ENCODE peak calls at places on chromosomes 2 and 18, in eight cellular contexts. One of them, this sample, is unnamed.
A peak's percentile ranks its signal among the peaks of the same experiment; 100 is the strongest.

GRCh38 chr18:47683774-47684173 is 246.7 kb downstream of the SMAD2 start:
- DNase-seq in brain microvascular endothelial cell: no peak
- DNase-seq in IMR-90: no peak
- DNase-seq in body of pancreas: no peak
- DNase-seq in choroid plexus epithelial cell: no peak
- DNase-seq in HL-60: no peak
- DNase-seq in heart right ventricle: no peak
- DNase-seq in endothelial cell: no peak
- DNase-seq in this sample: no peak

GRCh38 chr2:167192833-167193232 is 304.6 kb downstream of the XIRP2 start:
- DNase-seq in brain microvascular endothelial cell: no peak
- DNase-seq in IMR-90: peak; percentile 22
- DNase-seq in body of pancreas: no peak
- DNase-seq in choroid plexus epithelial cell: peak; percentile 50
- DNase-seq in HL-60: no peak
- DNase-seq in heart right ventricle: no peak
- DNase-seq in endothelial cell: no peak
- DNase-seq in this sample: no peak

GRCh38 chr18:54956506-54956905 is 2.8 kb downstream of the CCDC68 start:
- DNase-seq in brain microvascular endothelial cell: no peak
- DNase-seq in IMR-90: no peak
- DNase-seq in body of pancreas: no peak
- DNase-seq in choroid plexus epithelial cell: no peak
- DNase-seq in HL-60: no peak
- DNase-seq in heart right ventricle: no peak
- DNase-seq in endothelial cell: no peak
- DNase-seq in this sample: no peak

GRCh38 chr18:51135795-51136194 is 61.7 kb downstream of the MEX3C start:
- DNase-seq in brain microvascular endothelial cell: no peak
- DNase-seq in IMR-90: no peak
- DNase-seq in body of pancreas: no peak
- DNase-seq in choroid plexus epithelial cell: no peak
- DNase-seq in HL-60: no peak
- DNase-seq in heart right ventricle: no peak
- DNase-seq in endothelial cell: no peak
- DNase-seq in this sample: no peak

GRCh38 chr2:142966281-142966680 is 88.8 kb downstream of the KYNU start:
- DNase-seq in brain microvascular endothelial cell: no peak
- DNase-seq in IMR-90: peak; percentile 43
- DNase-seq in body of pancreas: no peak
- DNase-seq in choroid plexus epithelial cell: no peak
- DNase-seq in HL-60: no peak
- DNase-seq in heart right ventricle: no peak
- DNase-seq in endothelial cell: no peak
- DNase-seq in this sample: no peak

GRCh38 chr2:136424112-136424511 is 306.2 kb upstream of the CXCR4 start:
- DNase-seq in brain microvascular endothelial cell: no peak
- DNase-seq in IMR-90: no peak
- DNase-seq in body of pancreas: no peak
- DNase-seq in choroid plexus epithelial cell: no peak
- DNase-seq in HL-60: no peak
- DNase-seq in heart right ventricle: no peak
- DNase-seq in endothelial cell: no peak
- DNase-seq in this sample: no peak

GRCh38 chr2:94956797-94957391 is 68.6 kb upstream of the MAL start:
- DNase-seq in brain microvascular endothelial cell: peak; percentile 38
- DNase-seq in IMR-90: peak; percentile 15
- DNase-seq in body of pancreas: peak; percentile 34
- DNase-seq in choroid plexus epithelial cell: peak; percentile 48
- DNase-seq in HL-60: peak; percentile 0
- DNase-seq in heart right ventricle: no peak
- DNase-seq in endothelial cell: peak; percentile 51
- DNase-seq in this sample: no peak

GRCh38 chr2:219457784-219458369 is 23.2 kb downstream of the SPEG start:
- DNase-seq in brain microvascular endothelial cell: no peak
- DNase-seq in IMR-90: no peak
- DNase-seq in body of pancreas: no peak
- DNase-seq in choroid plexus epithelial cell: no peak
- DNase-seq in HL-60: no peak
- DNase-seq in heart right ventricle: no peak
- DNase-seq in endothelial cell: no peak
- DNase-seq in this sample: no peak

GRCh38 chr2:42842418-42842817 is 50.0 kb upstream of the HAAO start:
- DNase-seq in brain microvascular endothelial cell: no peak
- DNase-seq in IMR-90: no peak
- DNase-seq in body of pancreas: no peak
- DNase-seq in choroid plexus epithelial cell: no peak
- DNase-seq in HL-60: no peak
- DNase-seq in heart right ventricle: no peak
- DNase-seq in endothelial cell: no peak
- DNase-seq in this sample: no peak

GRCh38 chr2:11799826-11800225 is 53.4 kb downstream of the LPIN1 start:
- DNase-seq in brain microvascular endothelial cell: no peak
- DNase-seq in IMR-90: no peak
- DNase-seq in body of pancreas: no peak
- DNase-seq in choroid plexus epithelial cell: no peak
- DNase-seq in HL-60: no peak
- DNase-seq in heart right ventricle: no peak
- DNase-seq in endothelial cell: no peak
- DNase-seq in this sample: no peak

GRCh38 chr2:158011055-158011771 is 90.5 kb upstream of the UPP2 start:
- DNase-seq in brain microvascular endothelial cell: no peak
- DNase-seq in IMR-90: no peak
- DNase-seq in body of pancreas: no peak
- DNase-seq in choroid plexus epithelial cell: peak; percentile 28
- DNase-seq in HL-60: no peak
- DNase-seq in heart right ventricle: no peak
- DNase-seq in endothelial cell: no peak
- DNase-seq in this sample: no peak

GRCh38 chr2:174772492-174772801 is 8.2 kb upstream of the CHRNA1 start:
- DNase-seq in brain microvascular endothelial cell: no peak
- DNase-seq in IMR-90: no peak
- DNase-seq in body of pancreas: no peak
- DNase-seq in choroid plexus epithelial cell: no peak
- DNase-seq in HL-60: no peak
- DNase-seq in heart right ventricle: no peak
- DNase-seq in endothelial cell: no peak
- DNase-seq in this sample: no peak

GRCh38 chr18:22391571-22392359 is 25.9 kb downstream of the CTAGE1 start:
- DNase-seq in brain microvascular endothelial cell: peak; percentile 98
- DNase-seq in IMR-90: peak; percentile 96
- DNase-seq in body of pancreas: no peak
- DNase-seq in choroid plexus epithelial cell: peak; percentile 91
- DNase-seq in HL-60: no peak
- DNase-seq in heart right ventricle: no peak
- DNase-seq in endothelial cell: no peak
- DNase-seq in this sample: no peak

GRCh38 chr2:238103465-238104070 is 3.4 kb downstream of the ESPNL start:
- DNase-seq in brain microvascular endothelial cell: no peak
- DNase-seq in IMR-90: no peak
- DNase-seq in body of pancreas: no peak
- DNase-seq in choroid plexus epithelial cell: no peak
- DNase-seq in HL-60: no peak
- DNase-seq in heart right ventricle: no peak
- DNase-seq in endothelial cell: no peak
- DNase-seq in this sample: peak; percentile 65

GRCh38 chr2:16666453-16666801 is 793 bp upstream of the CYRIA start:
- DNase-seq in brain microvascular endothelial cell: peak; percentile 55
- DNase-seq in IMR-90: peak; percentile 79
- DNase-seq in body of pancreas: no peak
- DNase-seq in choroid plexus epithelial cell: peak; percentile 87
- DNase-seq in HL-60: no peak
- DNase-seq in heart right ventricle: no peak
- DNase-seq in endothelial cell: no peak
- DNase-seq in this sample: no peak

GRCh38 chr2:120617055-120617454 is 118.6 kb upstream of the GLI2 start:
- DNase-seq in brain microvascular endothelial cell: no peak
- DNase-seq in IMR-90: no peak
- DNase-seq in body of pancreas: no peak
- DNase-seq in choroid plexus epithelial cell: no peak
- DNase-seq in HL-60: no peak
- DNase-seq in heart right ventricle: no peak
- DNase-seq in endothelial cell: no peak
- DNase-seq in this sample: no peak

GRCh38 chr2:15265889-15266288 is 295.2 kb downstream of the NBAS start:
- DNase-seq in brain microvascular endothelial cell: no peak
- DNase-seq in IMR-90: no peak
- DNase-seq in body of pancreas: no peak
- DNase-seq in choroid plexus epithelial cell: no peak
- DNase-seq in HL-60: no peak
- DNase-seq in heart right ventricle: no peak
- DNase-seq in endothelial cell: no peak
- DNase-seq in this sample: no peak

GRCh38 chr2:151973901-151974199 is 125.0 kb downstream of the CACNB4 start:
- DNase-seq in brain microvascular endothelial cell: peak; percentile 28
- DNase-seq in IMR-90: peak; percentile 29
- DNase-seq in body of pancreas: peak; percentile 2
- DNase-seq in choroid plexus epithelial cell: peak; percentile 41
- DNase-seq in HL-60: no peak
- DNase-seq in heart right ventricle: no peak
- DNase-seq in endothelial cell: peak; percentile 45
- DNase-seq in this sample: no peak

GRCh38 chr2:148604927-148605326 is 39.6 kb upstream of the EPC2 start:
- DNase-seq in brain microvascular endothelial cell: no peak
- DNase-seq in IMR-90: no peak
- DNase-seq in body of pancreas: no peak
- DNase-seq in choroid plexus epithelial cell: no peak
- DNase-seq in HL-60: no peak
- DNase-seq in heart right ventricle: no peak
- DNase-seq in endothelial cell: no peak
- DNase-seq in this sample: no peak

DNA sequence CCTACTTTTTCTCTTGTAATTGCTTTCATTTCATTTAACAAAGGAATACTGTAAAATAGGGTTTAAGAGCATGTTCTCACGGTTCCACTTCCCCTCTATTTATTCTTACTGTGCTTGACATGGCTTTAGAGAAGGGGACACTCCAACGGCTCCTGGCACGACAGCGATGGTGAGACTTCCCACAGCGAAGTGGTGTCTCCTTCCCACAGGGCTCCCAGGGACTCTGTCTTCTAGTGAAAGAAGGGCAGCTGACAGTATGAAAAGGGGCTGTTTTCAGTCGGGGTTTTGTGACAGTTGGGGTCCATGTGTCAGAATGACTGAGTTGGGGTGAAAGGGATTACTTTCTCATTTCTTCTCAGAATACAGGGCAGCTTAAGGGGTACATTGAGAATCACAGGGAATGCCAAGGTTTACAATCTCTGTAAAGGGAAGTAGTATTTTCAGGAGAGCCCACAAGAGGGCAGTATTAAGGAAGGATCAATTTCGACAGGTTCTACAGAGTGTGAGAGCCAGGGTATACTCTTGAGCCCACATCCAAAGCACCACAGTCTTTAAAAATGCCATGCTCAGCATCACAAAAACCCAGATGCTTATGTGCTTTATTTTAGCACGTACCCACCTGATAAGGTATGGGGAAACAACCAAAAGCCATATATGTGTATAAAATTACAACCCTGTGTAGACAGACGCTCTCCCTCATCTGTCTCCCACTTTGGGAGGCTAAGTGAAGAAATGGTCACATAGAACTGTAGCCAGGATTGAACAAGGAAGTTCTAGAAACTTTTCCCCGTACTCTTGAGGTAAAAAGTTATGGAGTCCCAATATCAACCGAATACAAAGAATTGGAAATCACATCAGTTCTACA is 31.3 kb upstream of the RAPGEF4 start:
- DNase-seq in brain microvascular endothelial cell: peak; percentile 50
- DNase-seq in IMR-90: peak; percentile 51
- DNase-seq in body of pancreas: peak; percentile 11
- DNase-seq in choroid plexus epithelial cell: peak; percentile 64
- DNase-seq in HL-60: no peak
- DNase-seq in heart right ventricle: no peak
- DNase-seq in endothelial cell: peak; percentile 49
- DNase-seq in this sample: no peak
- TF ChIP-seq CTCF in brain microvascular endothelial cell: peak; percentile 58
- TF ChIP-seq CTCF in IMR-90: peak; percentile 54
- TF ChIP-seq CTCF in body of pancreas: peak; percentile 39
- TF ChIP-seq CTCF in choroid plexus epithelial cell: peak; percentile 59
- TF ChIP-seq CTCF in HL-60: peak; percentile 43
- TF ChIP-seq CTCF in heart right ventricle: peak; percentile 63
- TF ChIP-seq CTCF in endothelial cell: peak; percentile 72
- TF ChIP-seq CTCF in this sample: peak; percentile 74

DNA sequence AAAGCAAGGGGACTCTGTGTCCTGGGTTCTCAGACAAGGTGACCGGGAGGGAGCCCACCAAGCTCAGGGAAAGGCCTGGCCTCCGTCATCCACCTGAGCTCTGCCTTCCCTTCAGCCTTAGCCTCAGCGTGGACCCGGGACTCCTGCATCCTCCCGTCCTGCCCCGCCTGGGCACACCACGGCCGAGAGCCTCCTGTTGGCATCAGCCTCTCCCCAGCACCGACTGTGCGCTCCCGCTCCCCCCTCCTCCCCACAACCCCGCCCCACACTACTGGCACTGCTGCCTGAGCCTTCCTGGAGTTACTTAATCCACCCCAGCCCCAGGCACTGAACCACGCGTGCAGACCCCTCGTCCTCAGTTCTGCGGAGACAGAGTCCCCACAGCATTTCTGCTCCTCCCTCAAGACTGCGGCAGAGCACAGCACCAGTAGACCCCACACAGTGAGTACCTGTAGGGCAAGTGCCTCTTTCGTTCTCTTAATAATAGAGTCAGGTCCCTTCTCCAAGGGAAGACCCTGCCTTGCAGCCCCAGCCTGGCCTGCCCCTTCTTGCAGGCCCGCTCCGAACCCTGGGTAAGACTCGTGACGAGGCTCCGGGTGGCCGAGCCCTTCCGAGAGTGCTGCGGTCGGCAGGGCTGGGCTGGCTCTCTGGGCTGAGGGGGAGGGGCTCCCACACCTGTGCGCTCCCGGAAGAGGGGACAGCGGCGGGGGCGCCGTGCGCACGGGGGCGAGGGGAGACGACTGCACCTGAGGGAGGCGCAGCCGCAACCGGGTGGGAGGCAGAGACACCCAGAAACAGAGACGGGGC is at the start of gene AMER3:
- DNase-seq in brain microvascular endothelial cell: no peak
- DNase-seq in IMR-90: no peak
- DNase-seq in body of pancreas: peak; percentile 45
- DNase-seq in choroid plexus epithelial cell: no peak
- DNase-seq in HL-60: no peak
- DNase-seq in heart right ventricle: no peak
- DNase-seq in endothelial cell: no peak
- DNase-seq in this sample: no peak
- TF ChIP-seq CTCF in brain microvascular endothelial cell: no peak
- TF ChIP-seq CTCF in IMR-90: no peak
- TF ChIP-seq CTCF in body of pancreas: no peak
- TF ChIP-seq CTCF in choroid plexus epithelial cell: no peak
- TF ChIP-seq CTCF in HL-60: no peak
- TF ChIP-seq CTCF in heart right ventricle: no peak
- TF ChIP-seq CTCF in endothelial cell: no peak
- TF ChIP-seq CTCF in this sample: no peak

GRCh38 chr2:135257383-135258090 is 205.4 kb downstream of the RAB3GAP1 start:
- DNase-seq in brain microvascular endothelial cell: peak; percentile 20
- DNase-seq in IMR-90: peak; percentile 85
- DNase-seq in body of pancreas: no peak
- DNase-seq in choroid plexus epithelial cell: no peak
- DNase-seq in HL-60: no peak
- DNase-seq in heart right ventricle: no peak
- DNase-seq in endothelial cell: no peak
- DNase-seq in this sample: no peak
- TF ChIP-seq CTCF in brain microvascular endothelial cell: no peak
- TF ChIP-seq CTCF in IMR-90: no peak
- TF ChIP-seq CTCF in body of pancreas: no peak
- TF ChIP-seq CTCF in choroid plexus epithelial cell: no peak
- TF ChIP-seq CTCF in HL-60: no peak
- TF ChIP-seq CTCF in heart right ventricle: no peak
- TF ChIP-seq CTCF in endothelial cell: no peak
- TF ChIP-seq CTCF in this sample: no peak

GRCh38 chr2:70566906-70567305 is 13.3 kb upstream of the TGFA start:
- DNase-seq in brain microvascular endothelial cell: no peak
- DNase-seq in IMR-90: no peak
- DNase-seq in body of pancreas: no peak
- DNase-seq in choroid plexus epithelial cell: no peak
- DNase-seq in HL-60: no peak
- DNase-seq in heart right ventricle: no peak
- DNase-seq in endothelial cell: no peak
- DNase-seq in this sample: no peak
- TF ChIP-seq CTCF in brain microvascular endothelial cell: no peak
- TF ChIP-seq CTCF in IMR-90: no peak
- TF ChIP-seq CTCF in body of pancreas: no peak
- TF ChIP-seq CTCF in choroid plexus epithelial cell: no peak
- TF ChIP-seq CTCF in HL-60: no peak
- TF ChIP-seq CTCF in heart right ventricle: no peak
- TF ChIP-seq CTCF in endothelial cell: no peak
- TF ChIP-seq CTCF in this sample: no peak

This sample was measured in type B pancreatic cell.